ENCODE peak calls at places on chromosomes 6 and 20, in five cellular contexts. P, L, C, I and X are unnamed samples.

GRCh38 chr20:23118766-23119165 is 32.6 kb upstream of the CD93 start:
- DNase-seq in P (no peak), L (no peak), C (no peak), I (no peak), X (no peak)

GRCh38 chr20:23255658-23256385 is 94.8 kb upstream of the NXT1 start:
- DNase-seq in P (peak; percentile 7), L (no peak), C (no peak), I (no peak), X (no peak)

GRCh38 chr6:106254636-106255035 is 70.9 kb downstream of the ATG5 start:
- DNase-seq in P (no peak), L (no peak), C (no peak), I (no peak), X (no peak)

GRCh38 chr6:161257778-161258457 is 15.9 kb downstream of the AGPAT4 start:
- DNase-seq in P (no peak), L (no peak), C (no peak), I (no peak), X (no peak)

GRCh38 chr6:118630067-118630466 is 21.3 kb downstream of the CEP85L start:
- DNase-seq in P (no peak), L (no peak), C (no peak), I (no peak), X (no peak)

GRCh38 chr20:1661542-1662299 is 4.1 kb upstream of the SIRPG start:
- DNase-seq in P (no peak), L (no peak), C (no peak), I (no peak), X (no peak)

GRCh38 chr20:32365560-32365959 is 7.4 kb downstream of the ASXL1 start:
- DNase-seq in P (no peak), L (no peak), C (peak; percentile 56), I (no peak), X (no peak)

GRCh38 chr6:129671442-129672344 is 38.3 kb downstream of the ARHGAP18 start:
- DNase-seq in P (no peak), L (peak; percentile 31), C (peak; percentile 43), I (no peak), X (peak; percentile 85)

GRCh38 chr20:8938532-8938931 is 130.4 kb upstream of the PLCB4 start:
- DNase-seq in P (no peak), L (no peak), C (no peak), I (no peak), X (no peak)

GRCh38 chr6:41302638-41303037 is 16.2 kb upstream of the TREM1 start:
- DNase-seq in P (no peak), L (no peak), C (peak; percentile 17), I (no peak), X (peak; percentile 65)

GRCh38 chr6:154112181-154112809 is 73.3 kb downstream of the OPRM1 start:
- DNase-seq in P (no peak), L (no peak), C (no peak), I (no peak), X (no peak)

GRCh38 chr6:54273214-54273820 is 34.9 kb upstream of the TINAG start:
- DNase-seq in P (no peak), L (no peak), C (no peak), I (no peak), X (no peak)

GRCh38 chr6:15408008-15408407 is 162.1 kb downstream of the JARID2 start:
- DNase-seq in P (no peak), L (no peak), C (no peak), I (no peak), X (no peak)

GRCh38 chr6:113627480-113627879 is 229.7 kb upstream of the MARCKS start:
- DNase-seq in P (no peak), L (no peak), C (no peak), I (no peak), X (no peak)

GRCh38 chr20:51687071-51687470 is 81.1 kb downstream of the ATP9A start:
- DNase-seq in P (no peak), L (no peak), C (no peak), I (no peak), X (no peak)

GRCh38 chr6:33438978-33439594 is 15.3 kb upstream of the ZBTB9 start:
- DNase-seq in P (no peak), L (no peak), C (no peak), I (no peak), X (no peak)